ENCODE peak calls at places on chromosome 4, in eight cellular contexts. T is Right ventricle myocardium inferior; Z is heart left ventricle; C is gastroesophageal sphincter; P is left colon; N is CD4-positive, CD25-positive, alpha-beta regulatory T cell; O is esophagus mucosa; I is heart right ventricle. F is an unnamed sample.
A peak's percentile ranks its signal among the peaks of the same experiment; 100 is the strongest.

GRCh38 chr4:18536420-18536819 is 514.9 kb upstream of the LCORL start:
- ATAC-seq in P (no peak), N (no peak), T (no peak), Z (no peak), O (no peak), C (no peak), I (no peak), F (no peak)

GRCh38 chr4:11565899-11566298 is 137.2 kb upstream of the HS3ST1 start:
- ATAC-seq in T (no peak), N (no peak), C (no peak), I (no peak), P (no peak), Z (no peak), O (no peak), F (no peak)

GRCh38 chr4:147378780-147379179 is 102.1 kb upstream of the EDNRA start:
- ATAC-seq in P (peak; percentile 86), I (no peak), T (no peak), N (no peak), Z (no peak), C (no peak), O (peak; percentile 71), F (no peak)

GRCh38 chr4:119592708-119593298 is 35.8 kb downstream of the PDE5A start:
- ATAC-seq in I (no peak), C (no peak), N (no peak), P (no peak), O (no peak), T (no peak), Z (peak; percentile 42), F (no peak)

GRCh38 chr4:121380448-121381147 is at the start of gene QRFPR:
- ATAC-seq in Z (peak; percentile 80), T (peak; percentile 85), C (no peak), N (no peak), I (peak; percentile 80), O (peak; percentile 87), P (no peak), F (peak; percentile 12)

GRCh38 chr4:8402640-8403039 is 37.9 kb downstream of the ACOX3 start:
- ATAC-seq in Z (peak; percentile 48), T (peak; percentile 35), C (peak; percentile 34), I (peak; percentile 12), O (peak; percentile 13), N (no peak), P (no peak), F (no peak)

GRCh38 chr4:146446555-146446954 is 75.2 kb downstream of the SLC10A7 start:
- ATAC-seq in Z (no peak), C (no peak), I (no peak), N (no peak), P (no peak), T (no peak), O (no peak), F (no peak)

GRCh38 chr4:169286562-169287301 is 16.0 kb upstream of the SH3RF1 start:
- ATAC-seq in Z (no peak), O (peak; percentile 26), P (no peak), I (no peak), T (no peak), N (no peak), C (no peak), F (no peak)

GRCh38 chr4:137700072-137700471 is 167.8 kb upstream of the PCDH18 start:
- ATAC-seq in T (no peak), N (no peak), Z (no peak), C (no peak), P (no peak), O (no peak), I (no peak), F (no peak)

GRCh38 chr4:121668368-121669162 is 28.2 kb downstream of the ANXA5 start:
- ATAC-seq in I (no peak), N (no peak), Z (no peak), T (no peak), C (peak; percentile 50), O (no peak), P (no peak), F (no peak)

GRCh38 chr4:183397741-183398297 is 46.6 kb upstream of the CDKN2AIP start:
- ATAC-seq in N (no peak), Z (no peak), C (no peak), P (peak; percentile 35), I (no peak), T (no peak), O (no peak), F (no peak)

GRCh38 chr4:134201216-134202098 is at the start of gene PABPC4L:
- ATAC-seq in N (no peak), P (no peak), I (peak; percentile 97), O (peak; percentile 68), Z (peak; percentile 96), T (peak; percentile 88), C (peak; percentile 68), F (no peak)

GRCh38 chr4:145920205-145920604 is 18.4 kb downstream of the ZNF827 start:
- ATAC-seq in O (peak; percentile 63), T (peak; percentile 60), P (no peak), I (peak; percentile 69), N (no peak), Z (peak; percentile 73), C (peak; percentile 73), F (no peak)

GRCh38 chr4:3179126-3179706 is 69.7 kb upstream of the MSANTD1 start:
- ATAC-seq in I (no peak), Z (peak; percentile 39), O (no peak), T (no peak), N (no peak), P (peak; percentile 28), C (no peak), F (no peak)

GRCh38 chr4:52051213-52051614 is at the start of gene SPATA18:
- ATAC-seq in C (peak; percentile 63), I (peak; percentile 76), Z (peak; percentile 79), N (no peak), P (peak; percentile 85), T (peak; percentile 80), O (peak; percentile 91), F (peak; percentile 56)

GRCh38 chr4:81650871-81651270 is 179.2 kb upstream of the RASGEF1B start:
- ATAC-seq in T (no peak), N (no peak), C (no peak), I (no peak), O (peak; percentile 60), Z (no peak), P (peak; percentile 41), F (no peak)

GRCh38 chr4:148114436-148114835 is 327.8 kb downstream of the NR3C2 start:
- ATAC-seq in N (no peak), I (no peak), P (no peak), Z (no peak), C (no peak), T (no peak), O (no peak), F (no peak)

GRCh38 chr4:81688085-81688484 is 216.4 kb upstream of the RASGEF1B start:
- ATAC-seq in P (peak; percentile 64), N (no peak), O (no peak), Z (no peak), T (no peak), I (no peak), C (no peak), F (no peak)

GRCh38 chr4:174402470-174403176 is 118.9 kb downstream of the CEP44 start:
- ATAC-seq in P (no peak), T (no peak), I (no peak), N (no peak), Z (no peak), O (peak; percentile 65), C (no peak), F (peak; percentile 56)